ENCODE peak calls at places on chromosome 10, in seven cellular contexts. Q, Y, B, D, U, Z and E are unnamed samples.

GRCh38 chr10:76675951-76676587 is 961.5 kb downstream of the KCNMA1 start:
- DNase-seq in Q (no peak), Y (no peak), B (peak), D (no peak), U (no peak), Z (peak), E (peak)

GRCh38 chr10:60728056-60728455 is 50.2 kb upstream of the CDK1 start:
- DNase-seq in Q (no peak), Y (no peak), B (no peak), D (no peak), U (no peak), Z (no peak), E (no peak)

GRCh38 chr10:87635498-87636312 is 24.0 kb upstream of the PAPSS2 start:
- DNase-seq in Q (no peak), Y (peak), B (no peak), D (no peak), U (no peak), Z (no peak), E (no peak)

GRCh38 chr10:124225468-124226270 is 132.3 kb upstream of the CHST15 start:
- DNase-seq in Q (no peak), Y (no peak), B (no peak), D (no peak), U (no peak), Z (no peak), E (no peak)

GRCh38 chr10:104080762-104081161 is 4.9 kb downstream of the COL17A1 start:
- DNase-seq in Q (no peak), Y (peak), B (no peak), D (peak), U (peak), Z (no peak), E (peak)

GRCh38 chr10:117503170-117503885 is 39.2 kb upstream of the EMX2 start:
- DNase-seq in Q (no peak), Y (no peak), B (peak), D (no peak), U (no peak), Z (no peak), E (no peak)

GRCh38 chr10:11831520-11831951 is 8.4 kb downstream of the PROSER2 start:
- DNase-seq in Q (no peak), Y (no peak), B (no peak), D (no peak), U (no peak), Z (no peak), E (no peak)

GRCh38 chr10:81978238-81978637 is 103.2 kb downstream of the NRG3 start:
- DNase-seq in Q (no peak), Y (no peak), B (no peak), D (no peak), U (no peak), Z (no peak), E (no peak)

GRCh38 chr10:15660990-15661389 is 58.7 kb downstream of the ITGA8 start:
- DNase-seq in Q (no peak), Y (no peak), B (no peak), D (no peak), U (no peak), Z (no peak), E (no peak)

GRCh38 chr10:51129946-51130554 is 55.8 kb downstream of the PRKG1 start:
- DNase-seq in Q (no peak), Y (peak), B (no peak), D (no peak), U (no peak), Z (no peak), E (no peak)

GRCh38 chr10:124299726-124300125 is 119.0 kb downstream of the OAT start:
- DNase-seq in Q (no peak), Y (no peak), B (no peak), D (no peak), U (no peak), Z (peak), E (no peak)

GRCh38 chr10:69172241-69172998 is 7.6 kb upstream of the SUPV3L1 start:
- DNase-seq in Q (no peak), Y (peak), B (no peak), D (no peak), U (no peak), Z (no peak), E (no peak)

GRCh38 chr10:132696728-132697567 is 89.0 kb downstream of the NKX6-2 start:
- DNase-seq in Q (peak), Y (no peak), B (peak), D (no peak), U (no peak), Z (no peak), E (no peak)

GRCh38 chr10:46547881-46548780 is 8.3 kb downstream of the GPRIN2 start:
- DNase-seq in Q (peak), Y (peak), B (peak), D (peak), U (no peak), Z (no peak), E (no peak)

GRCh38 chr10:58436071-58436470 is 50.9 kb downstream of the TFAM start:
- DNase-seq in Q (no peak), Y (no peak), B (no peak), D (no peak), U (no peak), Z (no peak), E (no peak)

GRCh38 chr10:127922675-127923366 is 15.9 kb downstream of the PTPRE start:
- DNase-seq in Q (no peak), Y (peak), B (no peak), D (peak), U (peak), Z (peak), E (peak)

GRCh38 chr10:8034666-8035640 is 19.5 kb upstream of the GATA3 start:
- DNase-seq in Q (no peak), Y (no peak), B (no peak), D (no peak), U (no peak), Z (no peak), E (no peak)

GRCh38 chr10:60172363-60172990 is 217.2 kb downstream of the ANK3 start:
- DNase-seq in Q (no peak), Y (no peak), B (no peak), D (no peak), U (no peak), Z (no peak), E (no peak)

GRCh38 chr10:52319926-52320325 is 5.8 kb downstream of the DKK1 start:
- DNase-seq in Q (no peak), Y (peak), B (no peak), D (no peak), U (no peak), Z (no peak), E (no peak)

GRCh38 chr10:25682203-25682950 is 251.7 kb upstream of the MYO3A start:
- DNase-seq in Q (no peak), Y (no peak), B (no peak), D (peak), U (peak), Z (no peak), E (peak)

GRCh38 chr10:95605163-95605562 is 44.0 kb upstream of the SORBS1 start:
- DNase-seq in Q (no peak), Y (no peak), B (no peak), D (no peak), U (no peak), Z (no peak), E (no peak)

GRCh38 chr10:131311661-131312260 is at the start of gene TCERG1L:
- DNase-seq in Q (peak), Y (no peak), B (no peak), D (no peak), U (peak), Z (peak), E (peak)

GRCh38 chr10:112393341-112393740 is 19.4 kb downstream of the ACSL5 start:
- DNase-seq in Q (no peak), Y (no peak), B (no peak), D (no peak), U (no peak), Z (no peak), E (peak)

GRCh38 chr10:73799899-73800559 is 11.4 kb downstream of the NDST2 start:
- DNase-seq in Q (no peak), Y (no peak), B (no peak), D (no peak), U (no peak), Z (no peak), E (no peak)

GRCh38 chr10:88379575-88379974 is 203.5 kb downstream of the RNLS start:
- DNase-seq in Q (no peak), Y (peak), B (no peak), D (no peak), U (no peak), Z (no peak), E (no peak)

GRCh38 chr10:88172159-88172558 is 308.7 kb downstream of the PTEN start:
- DNase-seq in Q (no peak), Y (no peak), B (no peak), D (no peak), U (no peak), Z (no peak), E (no peak)

GRCh38 chr10:11205026-11205772 is 187.5 kb downstream of the CELF2 start:
- DNase-seq in Q (no peak), Y (peak), B (no peak), D (no peak), U (no peak), Z (no peak), E (no peak)

GRCh38 chr10:86295791-86296190 is 70.8 kb downstream of the GRID1 start:
- DNase-seq in Q (peak), Y (no peak), B (no peak), D (no peak), U (no peak), Z (no peak), E (no peak)

GRCh38 chr10:4981722-4982471 is 18.7 kb downstream of the AKR1C1 start:
- DNase-seq in Q (no peak), Y (peak), B (no peak), D (no peak), U (peak), Z (peak), E (peak)
- H3K27ac ChIP-seq in Q (no peak), Y (no peak), B (no peak), D (peak), U (peak), Z (peak), E (peak)

DNA sequence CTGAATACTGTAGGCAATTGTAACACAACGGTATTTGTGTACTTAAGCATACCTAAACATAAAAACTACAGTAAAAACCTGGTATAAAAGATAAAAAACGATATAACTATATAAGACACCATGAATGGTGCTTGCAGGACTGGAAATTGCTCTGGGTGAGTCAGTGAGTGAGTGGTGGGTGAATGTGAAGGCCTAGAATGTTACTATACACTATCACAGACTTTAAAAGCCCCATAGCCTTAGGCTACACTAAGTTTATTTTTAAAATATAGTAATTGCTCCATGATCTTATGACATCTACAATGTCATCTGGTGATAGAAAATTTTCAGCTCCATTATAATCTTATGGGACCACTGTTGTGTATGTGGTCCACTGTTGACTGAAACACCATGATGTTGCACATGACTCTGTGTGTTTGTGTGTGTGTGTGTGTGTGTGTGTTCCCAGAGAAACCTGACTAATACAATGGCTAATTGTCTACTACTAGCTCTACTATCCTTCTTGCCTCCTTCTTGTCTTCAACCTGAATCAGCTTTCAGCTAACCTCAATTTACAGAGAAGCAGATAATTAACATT is 27.6 kb upstream of the PRPF18 start:
- DNase-seq in Q (no peak), Y (peak), B (no peak), D (no peak), U (no peak), Z (no peak), E (no peak)
- TF ChIP-seq POLR2A in Q (no peak), Y (no peak), B (no peak), D (no peak), U (no peak), Z (no peak), E (no peak)

GRCh38 chr10:84765656-84766055 is 437.3 kb downstream of the CCSER2 start:
- DNase-seq in Q (no peak), Y (no peak), B (no peak), D (no peak), U (no peak), Z (no peak), E (no peak)
- H3K27ac ChIP-seq in Q (no peak), Y (no peak), B (no peak), D (no peak), U (no peak), Z (no peak), E (no peak)

DNA sequence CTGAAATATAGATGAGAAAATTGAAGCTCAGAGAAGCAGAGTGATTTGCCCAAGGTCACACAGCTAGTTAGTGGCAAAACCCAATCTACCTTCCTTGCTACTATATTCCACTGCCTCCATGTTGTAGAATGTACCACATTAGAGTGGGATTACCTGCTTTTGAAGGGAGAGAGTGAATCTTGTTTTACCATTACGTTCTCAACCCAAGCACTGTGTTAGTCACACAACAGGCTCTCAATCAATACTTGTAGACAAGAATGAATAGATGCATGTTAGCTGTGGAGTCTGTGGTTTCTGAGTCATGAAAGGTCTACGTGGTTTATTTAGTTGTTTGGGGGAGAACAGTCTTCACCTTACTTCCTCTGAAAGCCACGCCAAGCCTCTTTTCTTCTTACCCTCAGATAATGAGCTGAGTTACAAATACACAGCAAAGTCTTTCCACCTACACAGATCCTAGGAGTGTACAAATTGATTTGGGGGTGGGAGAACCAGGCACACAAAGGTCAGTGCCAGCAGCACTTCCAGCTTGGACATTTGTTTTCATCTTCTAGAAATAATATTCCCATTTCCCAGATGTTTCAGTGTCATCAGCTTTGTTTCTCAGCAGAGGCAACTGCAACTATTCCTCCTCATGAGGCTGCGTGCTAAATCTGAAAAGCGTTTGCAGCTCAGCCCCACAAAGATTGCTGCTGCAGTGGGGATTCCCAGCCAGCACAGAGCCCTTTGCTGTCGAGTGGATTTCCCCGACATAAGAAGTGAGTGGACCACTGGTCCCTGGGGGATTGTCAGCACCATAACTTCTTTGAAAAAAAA is 71.5 kb upstream of the ADO start:
- DNase-seq in Q (peak), Y (peak), B (no peak), D (no peak), U (no peak), Z (no peak), E (no peak)
- TF ChIP-seq POLR2A in Q (no peak), Y (no peak), B (no peak), D (no peak), U (no peak), Z (no peak), E (no peak)

GRCh38 chr10:31745612-31746376 is 182.8 kb downstream of the ARHGAP12 start:
- DNase-seq in Q (no peak), Y (peak), B (no peak), D (peak), U (no peak), Z (no peak), E (no peak)
- H3K27ac ChIP-seq in Q (no peak), Y (peak), B (no peak), D (peak), U (no peak), Z (no peak), E (no peak)